ENCODE peak calls at places on chromosome 2, in four cellular contexts. G is epithelial cell of esophagus, H is neural progenitor cell, B is K562. S is an unnamed sample.

GRCh38 chr2:33104726-33105125 is 158.0 kb downstream of the LTBP1 start:
- DNase-seq in G (peak; percentile 44), H (no peak), B (peak; percentile 53), S (no peak)

GRCh38 chr2:48483916-48484315 is 46.0 kb upstream of the STON1 start:
- DNase-seq in G (peak; percentile 35), H (no peak), B (no peak), S (no peak)

GRCh38 chr2:217833439-217833838 is 169.4 kb downstream of the TNS1 start:
- DNase-seq in G (no peak), H (no peak), B (no peak), S (no peak)

GRCh38 chr2:62587616-62588015 is 81.6 kb upstream of the TMEM17 start:
- DNase-seq in G (no peak), H (no peak), B (no peak), S (no peak)

GRCh38 chr2:39682078-39682477 is 16.4 kb downstream of the TMEM178A start:
- DNase-seq in G (no peak), H (no peak), B (no peak), S (no peak)

GRCh38 chr2:9954136-9954535 is 2.6 kb downstream of the GRHL1 start:
- DNase-seq in G (no peak), H (no peak), B (no peak), S (no peak)

GRCh38 chr2:239140346-239141020 is 260.3 kb downstream of the HDAC4 start:
- DNase-seq in G (no peak), H (no peak), B (no peak), S (no peak)

GRCh38 chr2:179059026-179059680 is 9.2 kb upstream of the CCDC141 start:
- DNase-seq in G (no peak), H (peak; percentile 31), B (no peak), S (no peak)

DNA sequence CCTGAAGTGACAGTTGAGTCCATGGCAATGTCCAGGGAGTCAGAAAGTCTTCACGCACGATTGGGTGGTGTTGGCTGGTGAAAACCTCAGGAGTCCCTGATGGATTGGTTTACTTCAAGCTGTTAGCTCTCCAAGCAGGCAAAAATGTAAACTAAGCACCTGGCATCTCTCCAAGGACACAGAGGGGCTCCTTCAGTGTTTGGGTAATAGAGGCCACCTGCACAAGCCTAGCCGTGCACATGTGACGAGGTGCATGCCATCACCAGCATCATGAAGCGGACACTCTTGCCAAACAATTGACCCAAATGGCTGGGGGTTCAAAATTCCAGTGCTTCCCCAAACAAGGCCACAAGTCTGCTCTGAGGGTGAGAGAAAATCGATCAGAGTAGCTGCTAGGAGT is 104.7 kb upstream of the CD302 start:
- DNase-seq in G (no peak), H (no peak), B (no peak), S (no peak)
- H3K4me3 ChIP-seq in G (no peak overlapping the region), H (no peak overlapping the region), B (no peak overlapping the region), S (no peak overlapping the region)

GRCh38 chr2:167721593-167721992 is 525.8 kb downstream of the STK39 start:
- DNase-seq in G (no peak), H (no peak), B (no peak), S (no peak)
- H3K4me3 ChIP-seq in G (no peak overlapping the region), H (no peak overlapping the region), B (no peak overlapping the region), S (no peak overlapping the region)

GRCh38 chr2:45821558-45822271 is 170.2 kb downstream of the PRKCE start:
- DNase-seq in G (peak; percentile 89), H (no peak), B (peak; percentile 10), S (peak; percentile 55)

GRCh38 chr2:45820048-45820447 is 168.6 kb downstream of the PRKCE start:
- DNase-seq in G (no peak), H (no peak), B (no peak), S (no peak)

GRCh38 chr2:45823723-45824206 is 172.3 kb downstream of the PRKCE start:
- DNase-seq in G (peak; percentile 75), H (peak; percentile 34), B (no peak), S (no peak)

GRCh38 chr2:45825001-45825651 is 173.7 kb downstream of the PRKCE start:
- DNase-seq in G (no peak), H (no peak), B (no peak), S (no peak)

DNA sequence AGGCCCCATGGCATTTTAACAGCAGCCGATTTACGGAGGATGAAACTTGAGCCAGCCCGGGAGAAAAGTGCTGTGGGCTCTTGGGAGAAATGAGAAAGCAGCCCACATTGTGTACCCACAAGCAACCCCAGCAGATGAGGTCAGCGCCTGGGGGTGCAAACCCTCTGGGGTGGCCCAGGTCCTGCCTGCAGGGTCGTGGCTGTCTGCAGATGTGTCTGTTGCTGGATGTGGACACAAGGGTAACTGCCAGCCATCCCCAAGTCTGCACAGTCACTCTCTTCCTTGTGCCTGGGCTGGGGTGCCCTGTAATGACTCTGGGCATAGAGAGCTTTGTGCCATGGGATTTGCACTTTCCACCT is 170.8 kb downstream of the PRKCE start:
- DNase-seq in G (no peak), H (no peak), B (no peak), S (no peak)
- H3K4me3 ChIP-seq in G (no peak overlapping the region), H (no peak overlapping the region), B (no peak overlapping the region), S (no peak overlapping the region)

DNA sequence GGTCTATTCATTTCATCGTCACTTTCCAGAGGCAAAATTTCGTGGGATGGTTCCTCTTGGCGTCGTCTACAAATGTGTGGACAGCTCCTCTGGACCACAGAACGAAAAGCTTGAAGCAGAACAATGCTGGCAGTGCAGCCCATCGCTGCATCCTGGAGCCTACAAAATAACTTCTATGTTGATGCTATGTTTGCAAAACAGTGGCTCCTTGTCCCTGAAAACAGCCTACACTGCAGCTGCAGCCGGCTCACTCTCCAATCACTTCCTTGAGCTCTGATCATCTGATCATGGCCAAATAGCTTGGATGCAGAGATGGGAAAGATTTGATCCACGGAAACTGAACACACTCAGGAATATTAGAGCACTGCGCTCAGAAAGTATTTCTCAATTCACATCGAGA is 60.0 kb downstream of the DOCK10 start:
- DNase-seq in G (no peak), H (no peak), B (no peak), S (no peak)
- H3K4me3 ChIP-seq in G (no peak overlapping the region), H (no peak overlapping the region), B (no peak overlapping the region), S (no peak overlapping the region)

GRCh38 chr2:189178726-189179606 is 595 bp downstream of the COL5A2 start:
- DNase-seq in G (peak; percentile 62), H (peak; percentile 43), B (no peak), S (peak; percentile 6)
- H3K4me3 ChIP-seq in G (peak overlapping the region; percentile 56), H (peak overlapping the region; percentile 52), B (no peak overlapping the region), S (peak overlapping the region; percentile 56)

GRCh38 chr2:137771064-137771463 is 193.2 kb upstream of the HNMT start:
- DNase-seq in G (no peak), H (no peak), B (no peak), S (no peak)
- H3K4me3 ChIP-seq in G (no peak overlapping the region), H (no peak overlapping the region), B (no peak overlapping the region), S (no peak overlapping the region)

GRCh38 chr2:124678043-124678442 is 653.0 kb downstream of the CNTNAP5 start:
- DNase-seq in G (no peak), H (peak; percentile 26), B (no peak), S (no peak)

GRCh38 chr2:124689348-124689747 is 664.3 kb downstream of the CNTNAP5 start:
- DNase-seq in G (no peak), H (no peak), B (no peak), S (no peak)

DNA sequence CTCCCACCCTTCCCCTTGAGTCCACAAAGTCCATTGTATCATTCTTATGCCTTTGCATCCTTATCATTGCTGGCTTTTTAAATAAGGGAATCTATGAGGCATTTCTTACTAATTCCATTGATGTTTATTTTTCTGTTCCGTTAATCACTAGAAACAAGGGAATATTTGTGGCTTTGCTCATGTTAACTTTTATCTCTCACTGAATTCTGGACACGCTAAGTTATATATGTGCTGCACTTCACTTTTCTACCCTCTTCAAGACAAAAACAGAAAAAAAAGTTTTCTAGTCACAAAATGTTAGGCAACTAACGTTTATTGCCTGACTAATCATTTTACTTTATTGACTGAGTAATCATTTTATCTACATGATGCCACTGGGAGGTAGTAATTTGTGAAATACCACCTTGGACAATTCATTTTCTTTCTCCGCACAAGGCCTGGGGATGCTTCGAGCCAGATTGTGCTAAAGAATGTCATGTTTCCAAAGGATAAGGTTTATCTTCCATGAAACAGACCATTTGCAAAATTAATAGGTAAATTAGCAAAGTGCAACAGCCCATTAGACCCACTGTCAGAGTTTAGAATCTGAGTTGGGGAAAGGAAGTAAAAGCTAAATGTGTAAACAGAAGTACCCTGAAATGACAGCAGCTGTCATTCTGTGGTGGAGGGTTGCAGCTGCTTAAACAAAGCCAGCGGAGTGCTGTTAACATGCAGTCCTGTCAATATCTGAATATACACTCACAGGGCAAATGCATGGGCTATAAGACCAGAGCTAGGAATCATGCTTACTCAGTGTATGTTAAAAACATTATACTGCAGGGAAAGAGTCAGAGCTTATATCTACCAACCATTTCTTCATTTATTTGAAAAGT is 658.7 kb downstream of the CNTNAP5 start:
- DNase-seq in G (no peak), H (no peak), B (no peak), S (no peak)
- H3K4me3 ChIP-seq in G (no peak overlapping the region), H (no peak overlapping the region), B (no peak overlapping the region), S (no peak overlapping the region)

GRCh38 chr2:132667716-132668115 is 2.3 kb downstream of the LYPD1 start:
- DNase-seq in G (no peak), H (no peak), B (no peak), S (no peak)
- H3K4me3 ChIP-seq in G (no peak overlapping the region), H (no peak overlapping the region), B (no peak overlapping the region), S (no peak overlapping the region)